ENCODE peak calls at places on chromosomes 12 and 14, in ten cellular contexts. I is PC-9; K is mammary epithelial cell; J is NCI-H2081 treated with DMSO at 0.1 percent for 48 hours; V is GM18507; O is RPMI7951; U is HFF-Myc; C is stimulated activated CD4-positive, alpha-beta T cell treated with anti-CD3 and anti-CD28 coated beads, TNF-alpha, amount 100 ng/mL, for 48 hours; E is EH; W is IMR-90. R is an unnamed sample.

GRCh38 chr14:82052778-82053177 is 519.1 kb upstream of the SEL1L start:
- DNase-seq in I (no peak), K (no peak), J (no peak), V (no peak), O (no peak), U (no peak), C (no peak), E (no peak), W (no peak), R (no peak)

GRCh38 chr12:30862486-30862885 is 64.1 kb upstream of the TSPAN11 start:
- DNase-seq in I (no peak), K (no peak), J (no peak), V (no peak), O (no peak), U (no peak), C (no peak), E (peak; percentile 4), W (peak; percentile 17), R (no peak)

GRCh38 chr12:116121453-116121871 is 156.0 kb downstream of the MED13L start:
- DNase-seq in I (no peak), K (peak; percentile 38), J (peak; percentile 13), V (no peak), O (peak; percentile 9), U (no peak), C (no peak), E (peak; percentile 50), W (peak; percentile 60), R (no peak)

GRCh38 chr12:121057794-121058193 is 18.7 kb upstream of the OASL start:
- DNase-seq in I (no peak), K (no peak), J (no peak), V (no peak), O (no peak), U (no peak), C (no peak), E (no peak), W (no peak), R (no peak)

GRCh38 chr14:72887514-72887913 is 6.4 kb downstream of the DPF3 start:
- DNase-seq in I (no peak), K (no peak), J (no peak), V (no peak), O (no peak), U (no peak), C (no peak), E (no peak), W (no peak), R (no peak)

GRCh38 chr14:79668941-79669340 is 542.4 kb downstream of the DIO2 start:
- DNase-seq in I (no peak), K (no peak), J (no peak), V (no peak), O (no peak), U (no peak), C (no peak), E (no peak), W (no peak), R (no peak)

GRCh38 chr12:67222302-67222701 is 46.9 kb upstream of the CAND1 start:
- DNase-seq in I (no peak), K (peak; percentile 45), J (peak; percentile 9), V (no peak), O (no peak), U (no peak), C (no peak), E (peak; percentile 20), W (peak; percentile 10), R (no peak)

GRCh38 chr12:8692573-8692972 is 5.2 kb upstream of the RIMKLB start:
- DNase-seq in I (no peak), K (peak; percentile 23), J (no peak), V (no peak), O (no peak), U (no peak), C (no peak), E (peak; percentile 26), W (peak; percentile 71), R (peak; percentile 46)

GRCh38 chr12:76644950-76645349 is 85.4 kb upstream of the OSBPL8 start:
- DNase-seq in I (no peak), K (no peak), J (no peak), V (no peak), O (no peak), U (no peak), C (no peak), E (no peak), W (no peak), R (no peak)

GRCh38 chr14:33163109-33163508 is 224.4 kb downstream of the NPAS3 start:
- DNase-seq in I (no peak), K (no peak), J (no peak), V (no peak), O (no peak), U (no peak), C (no peak), E (no peak), W (no peak), R (no peak)

GRCh38 chr12:6752181-6752930 is 585 bp downstream of the MLF2 start:
- DNase-seq in I (no peak), K (peak; percentile 14), J (no peak), V (no peak), O (peak; percentile 58), U (no peak), C (no peak), E (peak; percentile 73), W (peak; percentile 62), R (peak; percentile 54)

GRCh38 chr12:13368971-13369370 is 172.4 kb downstream of the EMP1 start:
- DNase-seq in I (no peak), K (no peak), J (no peak), V (no peak), O (no peak), U (no peak), C (no peak), E (no peak), W (no peak), R (no peak)

GRCh38 chr14:104993306-104993705 is 7.7 kb downstream of the CLBA1 start:
- DNase-seq in I (no peak), K (no peak), J (no peak), V (no peak), O (no peak), U (no peak), C (no peak), E (no peak), W (no peak), R (no peak)

GRCh38 chr12:66755727-66756395 is 77.0 kb upstream of the GRIP1 start:
- DNase-seq in I (no peak), K (no peak), J (no peak), V (no peak), O (no peak), U (no peak), C (no peak), E (no peak), W (no peak), R (no peak)

GRCh38 chr12:9692909-9693308 is 23.4 kb downstream of the CLEC2D start:
- DNase-seq in I (no peak), K (no peak), J (no peak), V (no peak), O (no peak), U (no peak), C (no peak), E (no peak), W (no peak), R (no peak)

GRCh38 chr12:6627598-6627997 is 8.2 kb downstream of the LPAR5 start:
- DNase-seq in I (no peak), K (no peak), J (no peak), V (no peak), O (no peak), U (no peak), C (no peak), E (no peak), W (no peak), R (no peak)

GRCh38 chr12:115324949-115325638 is 641.1 kb upstream of the TBX3 start:
- DNase-seq in I (no peak), K (no peak), J (no peak), V (no peak), O (no peak), U (peak; percentile 43), C (no peak), E (peak; percentile 51), W (no peak), R (no peak)

GRCh38 chr12:132070298-132070697 is 73.8 kb downstream of the DDX51 start:
- DNase-seq in I (no peak), K (no peak), J (no peak), V (no peak), O (no peak), U (no peak), C (no peak), E (no peak), W (no peak), R (no peak)

GRCh38 chr12:53969588-53970259 is 3.2 kb upstream of the HOXC11 start:
- DNase-seq in I (no peak), K (no peak), J (no peak), V (no peak), O (no peak), U (no peak), C (no peak), E (peak; percentile 62), W (no peak), R (no peak)

GRCh38 chr14:65179918-65180724 is 77.8 kb upstream of the MAX start:
- DNase-seq in I (peak; percentile 87), K (peak; percentile 98), J (no peak), V (peak; percentile 33), O (peak; percentile 94), U (peak; percentile 71), C (peak; percentile 32), E (peak; percentile 80), W (peak; percentile 89), R (no peak)

GRCh38 chr14:105299654-105300541 is 903 bp downstream of the BRF1 start:
- DNase-seq in I (no peak), K (no peak), J (no peak), V (no peak), O (no peak), U (no peak), C (no peak), E (peak; percentile 26), W (no peak), R (peak; percentile 50)

GRCh38 chr14:52031781-52032180 is 37.1 kb downstream of the NID2 start:
- DNase-seq in I (no peak), K (peak; percentile 14), J (no peak), V (no peak), O (peak; percentile 95), U (no peak), C (no peak), E (peak; percentile 91), W (peak; percentile 78), R (no peak)

R was measured in glutamatergic neuron.